ENCODE peak calls at places on chromosome 7, in nine cellular contexts. M, Q, Y, I, C, B, X, D and R are unnamed samples.

GRCh38 chr7:3436746-3437145 is 135.7 kb downstream of the SDK1 start:
- DNase-seq in C (no peak), I (no peak), B (peak; percentile 70), D (no peak), M (peak; percentile 36), Y (no peak), X (peak; percentile 74), Q (no peak), R (peak; percentile 67)

GRCh38 chr7:96400518-96400917 is 78.6 kb upstream of the SLC25A13 start:
- DNase-seq in Y (no peak), B (no peak), M (peak; percentile 32), Q (no peak), D (no peak), X (no peak), C (no peak), I (no peak), R (peak; percentile 11)

GRCh38 chr7:44561962-44562621 is 11.6 kb downstream of the DDX56 start:
- DNase-seq in I (no peak), C (peak; percentile 41), M (peak; percentile 70), Y (peak; percentile 89), B (peak; percentile 47), X (no peak), Q (no peak), D (no peak), R (peak; percentile 79)

GRCh38 chr7:8823486-8823885 is 390.1 kb downstream of the NXPH1 start:
- DNase-seq in B (no peak), D (no peak), M (no peak), C (no peak), I (no peak), Y (no peak), X (no peak), Q (no peak), R (peak; percentile 3)

GRCh38 chr7:159125104-159125943 is 19.3 kb downstream of the VIPR2 start:
- DNase-seq in I (no peak), D (no peak), Y (no peak), X (no peak), M (no peak), C (no peak), Q (no peak), B (no peak), R (no peak)

GRCh38 chr7:353746-354325 is 63.9 kb downstream of the FOXL3 start:
- DNase-seq in C (peak; percentile 22), Q (no peak), B (no peak), M (no peak), I (no peak), X (peak; percentile 18), D (no peak), Y (no peak), R (peak; percentile 7)

GRCh38 chr7:139620676-139621344 is 97.3 kb downstream of the CLEC2L start:
- DNase-seq in Q (no peak), Y (peak; percentile 56), C (no peak), M (peak; percentile 35), B (no peak), D (peak; percentile 62), I (peak; percentile 69), X (peak; percentile 9), R (peak; percentile 39)

GRCh38 chr7:82051641-82052040 is 281.8 kb upstream of the HGF start:
- DNase-seq in Q (no peak), Y (no peak), M (no peak), C (no peak), D (no peak), B (no peak), X (no peak), I (no peak), R (no peak)

GRCh38 chr7:37247881-37248280 is 200.8 kb downstream of the ELMO1 start:
- DNase-seq in Q (no peak), I (no peak), D (no peak), C (peak; percentile 15), X (peak; percentile 40), M (peak; percentile 51), Y (peak; percentile 60), B (peak; percentile 16), R (peak; percentile 69)

GRCh38 chr7:128311-129080 is 63.9 kb upstream of the FAM20C start:
- DNase-seq in Q (no peak), X (no peak), B (no peak), I (no peak), M (no peak), D (no peak), Y (no peak), C (no peak), R (no peak)

GRCh38 chr7:83550100-83550499 is 98.8 kb downstream of the SEMA3E start:
- DNase-seq in C (peak; percentile 76), B (peak; percentile 66), Y (no peak), Q (no peak), M (peak; percentile 25), I (no peak), X (no peak), D (no peak), R (no peak)

GRCh38 chr7:22565315-22565811 is 65.4 kb upstream of the STEAP1B start:
- DNase-seq in B (peak; percentile 45), D (no peak), Y (no peak), I (peak; percentile 21), X (peak; percentile 69), C (peak; percentile 87), M (peak; percentile 81), Q (no peak), R (peak; percentile 70)

GRCh38 chr7:148605350-148605749 is 14.8 kb downstream of the C7orf33 start:
- DNase-seq in I (no peak), X (no peak), M (no peak), Q (no peak), D (no peak), C (no peak), Y (no peak), B (no peak), R (no peak)

GRCh38 chr7:33612434-33612833 is 292.9 kb upstream of the BMPER start:
- DNase-seq in D (no peak), M (peak; percentile 6), Y (no peak), B (peak; percentile 15), Q (no peak), C (no peak), I (no peak), X (no peak), R (no peak)

GRCh38 chr7:53609185-53609584 is 573.8 kb downstream of the POM121L12 start:
- DNase-seq in I (no peak), Q (no peak), C (no peak), Y (no peak), X (no peak), B (no peak), D (no peak), M (no peak), R (no peak)

GRCh38 chr7:30879139-30880089 is 32.2 kb upstream of the AQP1 start:
- DNase-seq in X (no peak), Y (no peak), I (no peak), M (no peak), C (no peak), Q (no peak), D (no peak), B (no peak), R (no peak)

GRCh38 chr7:43552122-43552521 is 30.8 kb upstream of the STK17A start:
- DNase-seq in X (no peak), C (no peak), Y (no peak), B (no peak), I (no peak), D (no peak), M (no peak), Q (no peak), R (no peak)

GRCh38 chr7:1593091-1593866 is 23.4 kb upstream of the PSMG3 start:
- DNase-seq in C (no peak), D (no peak), Y (no peak), M (no peak), I (no peak), Q (no peak), B (no peak), X (no peak), R (peak; percentile 38)
- TF ChIP-seq CTCF in C (peak; percentile 29), D (peak; percentile 38), Y (peak; percentile 5), M (peak; percentile 31), I (no peak), Q (no peak), B (peak; percentile 68), X (peak; percentile 31), R (no peak)

GRCh38 chr7:35261476-35262285 is 7.8 kb upstream of the TBX20 start:
- DNase-seq in X (no peak), M (no peak), C (no peak), D (peak; percentile 52), I (no peak), Q (no peak), B (no peak), Y (peak; percentile 32), R (no peak)
- TF ChIP-seq CTCF in X (no peak), M (no peak), C (no peak), D (peak; percentile 17), I (no peak), Q (no peak), B (peak; percentile 5), Y (no peak), R (no peak)

GRCh38 chr7:73978681-73979563 is 49.1 kb upstream of the ELN start:
- DNase-seq in D (peak; percentile 51), Q (no peak), X (peak; percentile 24), Y (peak; percentile 83), B (peak; percentile 6), M (peak; percentile 86), C (peak; percentile 76), I (no peak), R (peak; percentile 69)
- TF ChIP-seq CTCF in D (peak; percentile 21), Q (no peak), X (peak; percentile 31), Y (peak; percentile 46), B (peak; percentile 58), M (peak; percentile 53), C (peak; percentile 48), I (no peak), R (peak; percentile 30)

DNA sequence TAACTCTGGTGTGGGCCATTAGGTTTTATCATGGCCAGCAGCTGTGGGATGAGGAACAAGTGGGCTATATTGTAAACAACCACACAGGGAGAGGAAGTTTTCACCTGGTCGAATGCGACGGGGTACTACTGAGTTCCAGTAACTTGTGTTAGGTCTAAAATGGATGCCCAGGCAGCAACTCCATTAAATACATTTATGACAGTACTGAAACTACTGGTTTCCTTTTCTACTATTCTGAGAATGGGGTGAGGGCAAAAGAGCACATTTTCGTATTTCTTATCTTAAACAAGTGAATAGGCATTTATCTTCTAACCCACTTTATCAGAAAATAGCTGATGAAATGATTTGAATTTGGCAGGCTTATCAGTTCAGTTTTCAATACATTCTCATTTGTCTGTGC is 109.7 kb downstream of the C1GALT1 start:
- DNase-seq in D (no peak), B (no peak), Y (no peak), X (no peak), C (no peak), M (no peak), I (no peak), Q (no peak), R (no peak)
- TF ChIP-seq CTCF in D (no peak), B (no peak), Y (no peak), X (no peak), C (no peak), M (no peak), I (no peak), Q (no peak), R (no peak)

DNA sequence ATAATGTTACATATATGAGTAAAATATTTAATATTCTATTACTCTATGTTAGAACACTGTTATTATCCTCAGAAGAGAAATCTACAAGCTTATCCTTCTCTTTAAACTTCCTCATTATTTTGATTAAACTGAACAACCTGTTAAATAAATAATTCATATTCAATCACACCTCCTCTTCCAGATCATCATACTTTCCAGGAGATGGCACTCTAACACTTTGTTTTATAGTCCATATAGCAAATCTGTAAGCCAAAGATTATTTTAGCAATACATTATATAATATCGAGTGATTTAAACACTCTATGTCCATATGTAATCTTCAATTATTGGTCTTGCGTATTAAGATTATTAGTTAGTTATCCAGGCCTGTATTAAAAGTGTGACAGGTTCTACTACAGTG is 694.1 kb downstream of the ANKRD7 start:
- DNase-seq in X (no peak), I (no peak), D (no peak), Q (no peak), C (no peak), B (no peak), Y (peak; percentile 22), M (peak; percentile 21), R (peak; percentile 35)
- TF ChIP-seq CTCF in X (no peak), I (no peak), D (no peak), Q (no peak), C (no peak), B (no peak), Y (peak; percentile 68), M (peak; percentile 30), R (peak; percentile 42)